ENCODE peak calls at places on chromosomes 1 and 21, in eight cellular contexts. One of them, this sample, is unnamed.

GRCh38 chr1:97451944-97452343 is 468.9 kb downstream of the DPYD start:
- DNase-seq in sigmoid colon: no peak
- DNase-seq in cardiac fibroblast: no peak
- DNase-seq in K562: no peak
- DNase-seq in cardiac muscle cell: no peak
- DNase-seq in breast epithelium: no peak
- DNase-seq in AG09319: no peak
- DNase-seq in fibroblast of pulmonary artery: peak; percentile 11
- DNase-seq in this sample: no peak

GRCh38 chr1:209335090-209335692 is 248.3 kb upstream of the CAMK1G start:
- DNase-seq in sigmoid colon: no peak
- DNase-seq in cardiac fibroblast: peak; percentile 27
- DNase-seq in K562: peak; percentile 56
- DNase-seq in cardiac muscle cell: peak; percentile 70
- DNase-seq in breast epithelium: no peak
- DNase-seq in AG09319: no peak
- DNase-seq in fibroblast of pulmonary artery: peak; percentile 35
- DNase-seq in this sample: no peak

GRCh38 chr1:242004751-242005495 is 6.0 kb upstream of the MAP1LC3C start:
- DNase-seq in sigmoid colon: no peak
- DNase-seq in cardiac fibroblast: no peak
- DNase-seq in K562: no peak
- DNase-seq in cardiac muscle cell: no peak
- DNase-seq in breast epithelium: no peak
- DNase-seq in AG09319: no peak
- DNase-seq in fibroblast of pulmonary artery: no peak
- DNase-seq in this sample: no peak

GRCh38 chr1:212007896-212008295 is 27.5 kb downstream of the INTS7 start:
- DNase-seq in sigmoid colon: no peak
- DNase-seq in cardiac fibroblast: no peak
- DNase-seq in K562: no peak
- DNase-seq in cardiac muscle cell: no peak
- DNase-seq in breast epithelium: no peak
- DNase-seq in AG09319: no peak
- DNase-seq in fibroblast of pulmonary artery: no peak
- DNase-seq in this sample: no peak

GRCh38 chr1:178374016-178374415 is 122.7 kb downstream of the CLEC20A start:
- DNase-seq in sigmoid colon: no peak
- DNase-seq in cardiac fibroblast: no peak
- DNase-seq in K562: no peak
- DNase-seq in cardiac muscle cell: no peak
- DNase-seq in breast epithelium: no peak
- DNase-seq in AG09319: no peak
- DNase-seq in fibroblast of pulmonary artery: no peak
- DNase-seq in this sample: no peak

GRCh38 chr1:39976732-39977131 is 21.8 kb downstream of the MFSD2A start:
- DNase-seq in sigmoid colon: no peak
- DNase-seq in cardiac fibroblast: peak; percentile 29
- DNase-seq in K562: no peak
- DNase-seq in cardiac muscle cell: peak; percentile 44
- DNase-seq in breast epithelium: no peak
- DNase-seq in AG09319: no peak
- DNase-seq in fibroblast of pulmonary artery: peak; percentile 36
- DNase-seq in this sample: no peak

GRCh38 chr1:44609412-44609767 is 64.9 kb downstream of the TMEM53 start:
- DNase-seq in sigmoid colon: peak; percentile 84
- DNase-seq in cardiac fibroblast: peak; percentile 55
- DNase-seq in K562: peak; percentile 83
- DNase-seq in cardiac muscle cell: peak; percentile 85
- DNase-seq in breast epithelium: no peak
- DNase-seq in AG09319: no peak
- DNase-seq in fibroblast of pulmonary artery: peak; percentile 46
- DNase-seq in this sample: peak; percentile 68

GRCh38 chr1:119374208-119374877 is 5.8 kb downstream of the HAO2 start:
- DNase-seq in sigmoid colon: no peak
- DNase-seq in cardiac fibroblast: peak; percentile 5
- DNase-seq in K562: no peak
- DNase-seq in cardiac muscle cell: no peak
- DNase-seq in breast epithelium: no peak
- DNase-seq in AG09319: no peak
- DNase-seq in fibroblast of pulmonary artery: peak; percentile 14
- DNase-seq in this sample: no peak

GRCh38 chr21:25907573-25908275 is 173.0 kb downstream of the GABPA start:
- DNase-seq in sigmoid colon: no peak
- DNase-seq in cardiac fibroblast: no peak
- DNase-seq in K562: no peak
- DNase-seq in cardiac muscle cell: no peak
- DNase-seq in breast epithelium: no peak
- DNase-seq in AG09319: no peak
- DNase-seq in fibroblast of pulmonary artery: no peak
- DNase-seq in this sample: no peak

GRCh38 chr21:35106246-35106835 is 57.2 kb upstream of the RUNX1 start:
- DNase-seq in sigmoid colon: no peak
- DNase-seq in cardiac fibroblast: peak; percentile 90
- DNase-seq in K562: peak; percentile 87
- DNase-seq in cardiac muscle cell: peak; percentile 95
- DNase-seq in breast epithelium: no peak
- DNase-seq in AG09319: no peak
- DNase-seq in fibroblast of pulmonary artery: peak; percentile 84
- DNase-seq in this sample: no peak

GRCh38 chr1:99662581-99663208 is 16.8 kb downstream of the PALMD start:
- DNase-seq in sigmoid colon: peak; percentile 90
- DNase-seq in cardiac fibroblast: peak; percentile 97
- DNase-seq in K562: no peak
- DNase-seq in cardiac muscle cell: no peak
- DNase-seq in breast epithelium: peak; percentile 85
- DNase-seq in AG09319: peak; percentile 96
- DNase-seq in fibroblast of pulmonary artery: peak; percentile 98
- DNase-seq in this sample: peak; percentile 57

GRCh38 chr1:93675931-93676330 is 5.7 kb downstream of the BCAR3 start:
- DNase-seq in sigmoid colon: no peak
- DNase-seq in cardiac fibroblast: peak; percentile 41
- DNase-seq in K562: no peak
- DNase-seq in cardiac muscle cell: no peak
- DNase-seq in breast epithelium: no peak
- DNase-seq in AG09319: no peak
- DNase-seq in fibroblast of pulmonary artery: peak; percentile 52
- DNase-seq in this sample: no peak

GRCh38 chr1:230661976-230662375 is 19.7 kb downstream of the COG2 start:
- DNase-seq in sigmoid colon: no peak
- DNase-seq in cardiac fibroblast: no peak
- DNase-seq in K562: no peak
- DNase-seq in cardiac muscle cell: no peak
- DNase-seq in breast epithelium: no peak
- DNase-seq in AG09319: no peak
- DNase-seq in fibroblast of pulmonary artery: no peak
- DNase-seq in this sample: no peak

GRCh38 chr1:223792046-223792445 is 53.7 kb downstream of the TP53BP2 start:
- DNase-seq in sigmoid colon: no peak
- DNase-seq in cardiac fibroblast: no peak
- DNase-seq in K562: no peak
- DNase-seq in cardiac muscle cell: no peak
- DNase-seq in breast epithelium: no peak
- DNase-seq in AG09319: no peak
- DNase-seq in fibroblast of pulmonary artery: no peak
- DNase-seq in this sample: no peak

GRCh38 chr1:118100686-118101300 is 84.2 kb downstream of the SPAG17 start:
- DNase-seq in sigmoid colon: no peak
- DNase-seq in cardiac fibroblast: no peak
- DNase-seq in K562: no peak
- DNase-seq in cardiac muscle cell: no peak
- DNase-seq in breast epithelium: no peak
- DNase-seq in AG09319: no peak
- DNase-seq in fibroblast of pulmonary artery: no peak
- DNase-seq in this sample: no peak

GRCh38 chr1:47563206-47563605 is 125.4 kb downstream of the FOXD2 start:
- DNase-seq in sigmoid colon: no peak
- DNase-seq in cardiac fibroblast: no peak
- DNase-seq in K562: no peak
- DNase-seq in cardiac muscle cell: no peak
- DNase-seq in breast epithelium: no peak
- DNase-seq in AG09319: no peak
- DNase-seq in fibroblast of pulmonary artery: no peak
- DNase-seq in this sample: no peak

GRCh38 chr1:226921504-226921903 is 18.6 kb upstream of the COQ8A start:
- DNase-seq in sigmoid colon: no peak
- DNase-seq in cardiac fibroblast: no peak
- DNase-seq in K562: no peak
- DNase-seq in cardiac muscle cell: no peak
- DNase-seq in breast epithelium: no peak
- DNase-seq in AG09319: no peak
- DNase-seq in fibroblast of pulmonary artery: no peak
- DNase-seq in this sample: no peak

GRCh38 chr1:94258873-94259331 is 21.5 kb upstream of the ARHGAP29 start:
- DNase-seq in sigmoid colon: peak; percentile 88
- DNase-seq in cardiac fibroblast: peak; percentile 92
- DNase-seq in K562: no peak
- DNase-seq in cardiac muscle cell: no peak
- DNase-seq in breast epithelium: peak; percentile 87
- DNase-seq in AG09319: peak; percentile 78
- DNase-seq in fibroblast of pulmonary artery: peak; percentile 88
- DNase-seq in this sample: no peak

GRCh38 chr1:244445320-244446181 is 6.2 kb downstream of the ADSS2 start:
- DNase-seq in sigmoid colon: no peak
- DNase-seq in cardiac fibroblast: no peak
- DNase-seq in K562: peak; percentile 23
- DNase-seq in cardiac muscle cell: no peak
- DNase-seq in breast epithelium: no peak
- DNase-seq in AG09319: no peak
- DNase-seq in fibroblast of pulmonary artery: no peak
- DNase-seq in this sample: no peak

GRCh38 chr1:206866062-206866461 is 639 bp downstream of the IL20 start:
- DNase-seq in sigmoid colon: no peak
- DNase-seq in cardiac fibroblast: peak; percentile 58
- DNase-seq in K562: no peak
- DNase-seq in cardiac muscle cell: no peak
- DNase-seq in breast epithelium: no peak
- DNase-seq in AG09319: no peak
- DNase-seq in fibroblast of pulmonary artery: peak; percentile 79
- DNase-seq in this sample: no peak

GRCh38 chr1:173164686-173165085 is 42.4 kb downstream of the TNFSF4 start:
- DNase-seq in sigmoid colon: no peak
- DNase-seq in cardiac fibroblast: no peak
- DNase-seq in K562: no peak
- DNase-seq in cardiac muscle cell: no peak
- DNase-seq in breast epithelium: no peak
- DNase-seq in AG09319: no peak
- DNase-seq in fibroblast of pulmonary artery: no peak
- DNase-seq in this sample: no peak

GRCh38 chr1:178126261-178126660 is 32.4 kb downstream of the RASAL2 start:
- DNase-seq in sigmoid colon: no peak
- DNase-seq in cardiac fibroblast: no peak
- DNase-seq in K562: no peak
- DNase-seq in cardiac muscle cell: no peak
- DNase-seq in breast epithelium: no peak
- DNase-seq in AG09319: no peak
- DNase-seq in fibroblast of pulmonary artery: no peak
- DNase-seq in this sample: no peak

GRCh38 chr1:43021547-43022474 is 63.1 kb upstream of the SLC2A1 start:
- DNase-seq in sigmoid colon: no peak
- DNase-seq in cardiac fibroblast: no peak
- DNase-seq in K562: no peak
- DNase-seq in cardiac muscle cell: no peak
- DNase-seq in breast epithelium: peak; percentile 82
- DNase-seq in AG09319: no peak
- DNase-seq in fibroblast of pulmonary artery: no peak
- DNase-seq in this sample: no peak

GRCh38 chr1:15073799-15074308 is 79.7 kb upstream of the TMEM51 start:
- DNase-seq in sigmoid colon: no peak
- DNase-seq in cardiac fibroblast: no peak
- DNase-seq in K562: no peak
- DNase-seq in cardiac muscle cell: no peak
- DNase-seq in breast epithelium: no peak
- DNase-seq in AG09319: no peak
- DNase-seq in fibroblast of pulmonary artery: no peak
- DNase-seq in this sample: no peak

GRCh38 chr1:15075175-15075574 is 78.4 kb upstream of the TMEM51 start:
- DNase-seq in sigmoid colon: no peak
- DNase-seq in cardiac fibroblast: no peak
- DNase-seq in K562: no peak
- DNase-seq in cardiac muscle cell: no peak
- DNase-seq in breast epithelium: no peak
- DNase-seq in AG09319: no peak
- DNase-seq in fibroblast of pulmonary artery: no peak
- DNase-seq in this sample: no peak

GRCh38 chr1:15071936-15072335 is 81.6 kb upstream of the TMEM51 start:
- DNase-seq in sigmoid colon: no peak
- DNase-seq in cardiac fibroblast: no peak
- DNase-seq in K562: no peak
- DNase-seq in cardiac muscle cell: no peak
- DNase-seq in breast epithelium: no peak
- DNase-seq in AG09319: no peak
- DNase-seq in fibroblast of pulmonary artery: no peak
- DNase-seq in this sample: no peak

GRCh38 chr1:15076807-15077206 is 76.7 kb upstream of the TMEM51 start:
- DNase-seq in sigmoid colon: no peak
- DNase-seq in cardiac fibroblast: no peak
- DNase-seq in K562: no peak
- DNase-seq in cardiac muscle cell: no peak
- DNase-seq in breast epithelium: no peak
- DNase-seq in AG09319: no peak
- DNase-seq in fibroblast of pulmonary artery: no peak
- DNase-seq in this sample: no peak

GRCh38 chr1:15075812-15076211 is 77.7 kb upstream of the TMEM51 start:
- DNase-seq in sigmoid colon: no peak
- DNase-seq in cardiac fibroblast: no peak
- DNase-seq in K562: no peak
- DNase-seq in cardiac muscle cell: no peak
- DNase-seq in breast epithelium: no peak
- DNase-seq in AG09319: no peak
- DNase-seq in fibroblast of pulmonary artery: no peak
- DNase-seq in this sample: no peak
- TF ChIP-seq CTCF in sigmoid colon: no peak
- TF ChIP-seq CTCF in cardiac fibroblast: no peak
- TF ChIP-seq CTCF in K562: no peak
- TF ChIP-seq CTCF in cardiac muscle cell: no peak
- TF ChIP-seq CTCF in breast epithelium: no peak
- TF ChIP-seq CTCF in AG09319: no peak
- TF ChIP-seq CTCF in fibroblast of pulmonary artery: no peak
- TF ChIP-seq CTCF in this sample: no peak

GRCh38 chr1:214549604-214550338 is 1.6 kb downstream of the PTPN14 start:
- DNase-seq in sigmoid colon: no peak
- DNase-seq in cardiac fibroblast: peak; percentile 52
- DNase-seq in K562: no peak
- DNase-seq in cardiac muscle cell: no peak
- DNase-seq in breast epithelium: no peak
- DNase-seq in AG09319: no peak
- DNase-seq in fibroblast of pulmonary artery: peak; percentile 45
- DNase-seq in this sample: no peak
- TF ChIP-seq CTCF in sigmoid colon: peak; percentile 46
- TF ChIP-seq CTCF in cardiac fibroblast: peak; percentile 37
- TF ChIP-seq CTCF in K562: no peak
- TF ChIP-seq CTCF in cardiac muscle cell: peak; percentile 25
- TF ChIP-seq CTCF in breast epithelium: no peak
- TF ChIP-seq CTCF in AG09319: peak; percentile 39
- TF ChIP-seq CTCF in fibroblast of pulmonary artery: peak; percentile 38
- TF ChIP-seq CTCF in this sample: no peak

GRCh38 chr1:66684353-66684752 is 67.9 kb upstream of the DYNLT5 start:
- DNase-seq in sigmoid colon: no peak
- DNase-seq in cardiac fibroblast: no peak
- DNase-seq in K562: no peak
- DNase-seq in cardiac muscle cell: no peak
- DNase-seq in breast epithelium: no peak
- DNase-seq in AG09319: no peak
- DNase-seq in fibroblast of pulmonary artery: no peak
- DNase-seq in this sample: no peak
- TF ChIP-seq CTCF in sigmoid colon: no peak
- TF ChIP-seq CTCF in cardiac fibroblast: no peak
- TF ChIP-seq CTCF in K562: no peak
- TF ChIP-seq CTCF in cardiac muscle cell: no peak
- TF ChIP-seq CTCF in breast epithelium: no peak
- TF ChIP-seq CTCF in AG09319: no peak
- TF ChIP-seq CTCF in fibroblast of pulmonary artery: no peak
- TF ChIP-seq CTCF in this sample: no peak

GRCh38 chr1:16042096-16042495 is 1.5 kb upstream of the CLCNKB start:
- DNase-seq in sigmoid colon: no peak
- DNase-seq in cardiac fibroblast: no peak
- DNase-seq in K562: no peak
- DNase-seq in cardiac muscle cell: no peak
- DNase-seq in breast epithelium: no peak
- DNase-seq in AG09319: no peak
- DNase-seq in fibroblast of pulmonary artery: no peak
- DNase-seq in this sample: no peak
- TF ChIP-seq CTCF in sigmoid colon: no peak
- TF ChIP-seq CTCF in cardiac fibroblast: no peak
- TF ChIP-seq CTCF in K562: peak; percentile 32
- TF ChIP-seq CTCF in cardiac muscle cell: peak; percentile 20
- TF ChIP-seq CTCF in breast epithelium: no peak
- TF ChIP-seq CTCF in AG09319: no peak
- TF ChIP-seq CTCF in fibroblast of pulmonary artery: peak; percentile 9
- TF ChIP-seq CTCF in this sample: no peak

This sample was measured in omental fat pad.